ENCODE peak calls at places on chromosomes 5 and 9, in four cellular contexts. H is K562, F is HepG2, C is GM12878. T is an unnamed sample.

GRCh38 chr9:127162567-127163365 is 40.3 kb upstream of the ANGPTL2 start:
- DNase-seq in H (no peak), F (no peak), C (no peak), T (no peak)

GRCh38 chr9:92971121-92971520 is 23.8 kb downstream of the FGD3 start:
- DNase-seq in H (no peak), F (no peak), C (no peak), T (no peak)

GRCh38 chr5:177290816-177291596 is 12.5 kb downstream of the RAB24 start:
- DNase-seq in H (no peak), F (no peak), C (no peak), T (no peak)

GRCh38 chr5:44875661-44876250 is 67.0 kb downstream of the MRPS30 start:
- DNase-seq in H (no peak), F (peak; percentile 51), C (peak; percentile 55), T (no peak)

GRCh38 chr5:85556464-85556863 is 1061.3 kb upstream of the COX7C start:
- DNase-seq in H (no peak), F (no peak), C (no peak), T (no peak)

GRCh38 chr5:141913560-141913959 is 10.1 kb upstream of the DELE1 start:
- DNase-seq in H (no peak), F (no peak), C (no peak), T (no peak)

GRCh38 chr9:120394058-120394669 is 185.8 kb downstream of the CDK5RAP2 start:
- DNase-seq in H (no peak), F (peak; percentile 27), C (no peak), T (no peak)

GRCh38 chr5:132363431-132364112 is 5.9 kb upstream of the SLC22A5 start:
- DNase-seq in H (no peak), F (no peak), C (no peak), T (no peak)

GRCh38 chr9:2620876-2621677 is 510 bp upstream of the VLDLR start:
- DNase-seq in H (no peak), F (peak; percentile 36), C (no peak), T (peak; percentile 67)

GRCh38 chr5:142420521-142420920 is 95.7 kb upstream of the SPRY4 start:
- DNase-seq in H (no peak), F (no peak), C (no peak), T (no peak)

GRCh38 chr5:39542511-39542910 is 117.7 kb upstream of the DAB2 start:
- DNase-seq in H (no peak), F (no peak), C (no peak), T (no peak)

GRCh38 chr5:61176631-61177030 is 14.4 kb upstream of the SMIM15 start:
- DNase-seq in H (no peak), F (no peak), C (no peak), T (no peak)

GRCh38 chr9:30967484-30967883 is 1417.0 kb upstream of the ACO1 start:
- DNase-seq in H (no peak), F (no peak), C (no peak), T (no peak)

GRCh38 chr5:133531634-133532033 is 80.7 kb downstream of the FSTL4 start:
- DNase-seq in H (no peak), F (no peak), C (no peak), T (no peak)

GRCh38 chr9:18343799-18344198 is 130.2 kb upstream of the ADAMTSL1 start:
- DNase-seq in H (no peak), F (no peak), C (no peak), T (no peak)

DNA sequence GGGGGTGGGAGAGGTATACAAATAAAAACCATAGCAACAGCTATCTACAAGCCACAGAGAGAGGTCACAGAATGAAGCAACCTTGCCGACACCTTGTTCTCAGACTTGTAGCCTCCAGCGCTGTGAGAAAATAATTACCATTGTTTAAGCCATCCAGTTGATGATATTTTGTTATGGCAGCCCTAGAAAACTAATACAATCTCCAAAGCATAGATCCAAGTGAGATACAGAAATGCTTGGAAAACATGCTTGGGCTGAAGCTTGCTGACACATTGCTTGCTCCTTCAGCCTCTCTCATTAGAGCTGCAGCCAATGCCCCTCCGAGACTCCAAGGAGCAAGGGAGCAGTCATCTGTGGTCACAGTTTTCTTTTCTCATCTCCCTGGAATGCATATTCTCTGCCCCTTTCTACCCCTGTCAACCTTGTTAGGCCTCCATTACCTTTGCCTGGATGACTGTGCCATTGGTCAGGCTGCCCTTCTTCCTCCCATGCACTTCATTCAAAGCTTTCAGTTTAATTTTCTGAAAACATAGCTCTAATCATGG is 401.4 kb upstream of the KLF4 start:
- DNase-seq in H (no peak), F (no peak), C (no peak), T (no peak)
- TF ChIP-seq FOXM1 in H (no peak), F (no peak), C (no peak), T (no peak)

GRCh38 chr5:160488394-160488943 is 66.8 kb downstream of the PTTG1 start:
- DNase-seq in H (no peak), F (no peak), C (no peak), T (no peak)

GRCh38 chr5:160493806-160494317 is 72.2 kb downstream of the PTTG1 start:
- DNase-seq in H (no peak), F (no peak), C (no peak), T (no peak)

GRCh38 chr5:160496784-160497183 is 75.1 kb downstream of the PTTG1 start:
- DNase-seq in H (no peak), F (no peak), C (no peak), T (no peak)

GRCh38 chr5:160496334-160496733 is 74.7 kb downstream of the PTTG1 start:
- DNase-seq in H (no peak), F (no peak), C (no peak), T (no peak)

DNA sequence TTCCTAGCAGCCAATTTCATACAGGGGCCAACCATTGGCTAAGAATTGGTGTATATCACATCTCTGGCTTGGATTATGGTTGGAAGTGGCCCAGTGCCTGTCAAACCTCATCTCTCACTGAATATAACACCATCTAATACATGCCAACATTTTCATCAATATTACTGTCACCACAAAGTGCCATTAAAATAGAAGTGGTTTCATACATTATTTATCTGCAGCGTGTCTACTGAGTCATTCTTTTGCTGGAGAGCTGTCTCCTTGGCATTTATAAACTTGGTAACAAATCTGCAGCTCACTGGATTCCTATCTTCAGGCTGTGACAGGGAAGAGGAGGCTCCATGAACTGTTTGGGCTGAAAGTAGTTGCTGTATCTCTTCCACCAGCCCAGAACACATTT is 70.9 kb downstream of the PTTG1 start:
- DNase-seq in H (no peak), F (no peak), C (no peak), T (no peak)
- TF ChIP-seq BHLHE40 in H (no peak), F (no peak), C (no peak), T (no peak)

GRCh38 chr9:131382850-131383729 is 10.8 kb upstream of the PRRC2B start:
- DNase-seq in H (peak; percentile 4), F (peak; percentile 68), C (no peak), T (peak; percentile 71)
- TF ChIP-seq SP1 in H (no peak), F (no peak), C (no peak), T (no peak)

GRCh38 chr5:79800979-79801827 is 111.6 kb downstream of the CMYA5 start:
- DNase-seq in H (no peak), F (no peak), C (no peak), T (no peak)
- TF ChIP-seq FOXM1 in H (no peak), F (no peak), C (no peak), T (no peak)

T was measured in HEK293T.